ENCODE peak calls at places on chromosome 19, in eight cellular contexts. I, P, T, D, A, S, V and X are unnamed samples.

GRCh38 chr19:56333506-56333905 is 18.9 kb upstream of the ZSCAN5A start:
- DNase-seq in T (peak; percentile 13), V (peak; percentile 70), P (no peak), A (peak; percentile 87), S (peak; percentile 56), D (peak; percentile 17), I (no peak), X (peak; percentile 43)

GRCh38 chr19:22634450-22634827 is 315 bp downstream of the ZNF492 start:
- DNase-seq in S (no peak), T (no peak), P (no peak), V (no peak), D (no peak), I (peak; percentile 54), A (no peak), X (no peak)

GRCh38 chr19:48992571-48993174 is 436 bp downstream of the GYS1 start:
- DNase-seq in S (no peak), D (no peak), T (no peak), P (peak; percentile 54), I (no peak), V (peak; percentile 32), A (no peak), X (no peak)

GRCh38 chr19:32630338-32630737 is 44.6 kb downstream of the ANKRD27 start:
- DNase-seq in T (no peak), I (no peak), P (no peak), V (no peak), D (no peak), A (no peak), S (no peak), X (no peak)

GRCh38 chr19:48613024-48613851 is 1.6 kb downstream of the FAM83E start:
- DNase-seq in T (no peak), A (no peak), I (peak; percentile 78), S (no peak), V (no peak), P (peak; percentile 54), D (no peak), X (no peak)

GRCh38 chr19:14496849-14497346 is 971 bp upstream of the GIPC1 start:
- DNase-seq in A (no peak), P (no peak), I (no peak), D (no peak), V (no peak), S (no peak), T (no peak), X (no peak)

GRCh38 chr19:13099073-13099999 is 3.3 kb downstream of the LYL1 start:
- DNase-seq in V (no peak), I (peak; percentile 98), S (no peak), P (peak; percentile 74), T (no peak), D (peak; percentile 73), A (no peak), X (peak; percentile 33)

GRCh38 chr19:54331626-54332025 is 7.3 kb downstream of the LILRA4 start:
- DNase-seq in A (no peak), T (no peak), D (no peak), I (no peak), P (no peak), V (no peak), S (no peak), X (no peak)

GRCh38 chr19:15331419-15332310 is 674 bp downstream of the BRD4 start:
- DNase-seq in A (peak; percentile 43), P (peak; percentile 77), V (peak; percentile 55), I (peak; percentile 92), T (peak; percentile 71), S (no peak), D (peak; percentile 59), X (no peak)

GRCh38 chr19:51576850-51577249 is 5.8 kb downstream of the ZNF175 start:
- DNase-seq in P (no peak), A (no peak), V (no peak), S (no peak), I (no peak), D (no peak), T (no peak), X (no peak)

GRCh38 chr19:4374451-4375163 is 25.7 kb downstream of the SH3GL1 start:
- DNase-seq in A (peak; percentile 90), V (peak; percentile 91), I (no peak), P (peak; percentile 82), D (no peak), T (no peak), S (peak; percentile 87), X (no peak)

GRCh38 chr19:41521860-41522555 is 54.0 kb upstream of the CEACAM21 start:
- DNase-seq in P (no peak), V (no peak), D (peak; percentile 35), T (peak; percentile 2), S (no peak), A (no peak), I (peak; percentile 88), X (no peak)

GRCh38 chr19:56660381-56661105 is 11.0 kb downstream of the ZNF835 start:
- DNase-seq in P (peak; percentile 54), V (no peak), T (no peak), A (no peak), D (no peak), I (no peak), S (no peak), X (no peak)

GRCh38 chr19:54339646-54340358 is 840 bp upstream of the LILRA4 start:
- DNase-seq in D (no peak), P (no peak), V (no peak), A (no peak), I (no peak), S (no peak), T (no peak), X (no peak)

DNA sequence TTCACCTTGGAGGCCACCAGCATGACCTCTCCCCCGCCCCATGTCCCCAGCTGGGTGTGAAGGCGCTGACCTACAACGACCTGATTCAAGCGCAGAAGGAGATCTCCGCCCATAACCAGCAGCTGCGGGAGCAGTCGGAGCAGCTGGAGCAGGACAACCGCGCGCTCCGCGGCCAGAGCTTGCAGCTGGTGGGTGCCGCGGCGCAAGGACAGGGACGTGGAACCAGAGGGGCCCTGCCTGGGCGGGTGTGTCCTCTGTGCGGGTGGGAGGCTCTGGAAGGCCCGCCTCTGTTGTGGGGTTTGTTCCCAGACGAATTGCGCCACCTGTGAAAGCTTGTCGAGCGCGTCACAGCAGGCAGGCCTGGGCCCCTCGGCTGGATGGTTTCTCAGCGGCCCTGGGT is 22.3 kb downstream of the PLEKHJ1 start:
- DNase-seq in T (no peak), A (no peak), I (no peak), D (no peak), V (no peak), P (no peak), S (no peak), X (no peak)
- H3K27ac ChIP-seq in T (no peak overlapping the region), A (no peak overlapping the region), I (no peak overlapping the region), D (no peak overlapping the region), V (no peak overlapping the region), P (no peak overlapping the region), S (no peak overlapping the region), X (no peak overlapping the region)

GRCh38 chr19:42552086-42553065 is 24.1 kb upstream of the CEACAM1 start:
- DNase-seq in P (no peak), V (no peak), D (no peak), S (no peak), A (no peak), I (no peak), T (no peak), X (no peak)

GRCh38 chr19:42555801-42556200 is 27.5 kb upstream of the CEACAM1 start:
- DNase-seq in I (no peak), A (no peak), D (no peak), P (no peak), T (no peak), S (no peak), V (no peak), X (no peak)

GRCh38 chr19:42554046-42554575 is 25.8 kb upstream of the CEACAM1 start:
- DNase-seq in V (no peak), I (peak; percentile 75), D (no peak), P (no peak), T (no peak), A (no peak), S (no peak), X (no peak)

GRCh38 chr19:42555317-42555716 is 27.0 kb upstream of the CEACAM1 start:
- DNase-seq in T (no peak), P (no peak), D (no peak), A (no peak), I (peak; percentile 83), V (no peak), S (no peak), X (no peak)

GRCh38 chr19:42553292-42554045 is 25.2 kb upstream of the CEACAM1 start:
- DNase-seq in A (peak; percentile 38), D (no peak), T (no peak), S (peak; percentile 67), V (peak; percentile 54), P (no peak), I (peak; percentile 75), X (no peak)
- H3K27me3 ChIP-seq in A (no peaks in the 10 kb centered on the region), D (peaks cover 2% of the 10 kb centered on the region), T (no peaks in the 10 kb centered on the region), S (peaks cover 38% of the 10 kb centered on the region), V (peaks cover 86% of the 10 kb centered on the region), P (no peaks in the 10 kb centered on the region), I (no peaks in the 10 kb centered on the region), X (peaks cover 20% of the 10 kb centered on the region)

GRCh38 chr19:11324748-11325389 is 14.6 kb downstream of the RAB3D start:
- DNase-seq in V (no peak), D (no peak), T (no peak), P (no peak), I (no peak), S (no peak), A (no peak), X (no peak)

GRCh38 chr19:11325544-11325943 is 13.9 kb downstream of the RAB3D start:
- DNase-seq in T (no peak), I (no peak), S (no peak), A (no peak), P (no peak), D (no peak), V (no peak), X (no peak)

GRCh38 chr19:11322269-11323024 is 17.0 kb downstream of the RAB3D start:
- DNase-seq in S (peak; percentile 37), T (no peak), D (no peak), A (no peak), V (peak; percentile 57), P (no peak), I (no peak), X (no peak)

GRCh38 chr19:11323601-11324078 is 15.8 kb downstream of the RAB3D start:
- DNase-seq in A (no peak), D (no peak), S (no peak), P (no peak), V (peak; percentile 45), T (no peak), I (no peak), X (no peak)

DNA sequence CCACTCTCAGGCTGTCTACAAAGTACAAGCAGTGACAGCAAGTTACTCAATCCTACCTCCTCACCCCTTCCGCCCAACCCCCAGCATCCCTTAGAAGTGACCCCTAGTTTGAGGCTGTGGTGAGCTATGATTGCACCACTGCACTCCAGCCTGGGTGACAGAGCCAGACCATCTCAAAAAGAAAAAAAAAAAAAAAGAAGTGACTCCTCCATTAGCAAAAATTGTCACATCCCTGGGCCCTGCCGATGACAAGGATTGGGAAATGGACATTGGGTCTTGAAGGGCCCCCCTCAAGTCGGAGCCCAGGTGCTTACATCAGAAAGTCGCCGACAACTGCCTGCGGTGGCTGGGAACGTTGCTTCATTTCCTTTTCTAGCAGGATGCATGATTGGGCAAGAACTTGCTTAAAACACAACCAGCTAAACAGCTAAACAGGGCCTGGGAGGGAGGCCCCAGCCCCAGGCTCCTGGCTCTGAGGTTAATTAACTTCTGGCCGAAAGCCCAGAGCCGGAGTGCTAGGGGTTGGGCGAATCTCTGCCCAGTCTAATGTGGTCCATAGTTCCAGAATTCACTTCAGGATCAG is 15.3 kb downstream of the RAB3D start:
- DNase-seq in S (peak; percentile 94), D (no peak), V (peak; percentile 97), A (peak; percentile 57), I (peak; percentile 90), P (peak; percentile 79), T (no peak), X (peak; percentile 70)
- H3K27ac ChIP-seq in S (peak overlapping the region; percentile 65), D (no peak overlapping the region), V (peak overlapping the region; percentile 54), A (no peak overlapping the region), I (no peak overlapping the region), P (peak overlapping the region; percentile 64), T (no peak overlapping the region), X (no peak overlapping the region)

GRCh38 chr19:18068395-18068794 is 18.3 kb downstream of the IL12RB1 start:
- DNase-seq in P (no peak), I (no peak), V (no peak), A (no peak), S (no peak), D (no peak), T (no peak), X (no peak)
- H3K27me3 ChIP-seq in P (no peaks in the 10 kb centered on the region), I (no peaks in the 10 kb centered on the region), V (peaks cover 33% of the 10 kb centered on the region), A (no peaks in the 10 kb centered on the region), S (peaks cover 16% of the 10 kb centered on the region), D (no peaks in the 10 kb centered on the region), T (no peaks in the 10 kb centered on the region), X (no peaks in the 10 kb centered on the region)